ENCODE peak calls at places on chromosome 17, in six cellular contexts. Y is choroid plexus epithelial cell, O is dorsolateral prefrontal cortex, Q is kidney, G is left ventricle myocardium inferior, X is osteocyte. R is an unnamed sample.

GRCh38 chr17:48564200-48565023 is 13.7 kb downstream of the HOXB4 start:
- DNase-seq in Y (no peak), O (no peak), Q (peak; percentile 79), G (no peak), X (no peak), R (no peak)

GRCh38 chr17:45316271-45317112 is at the start of gene MAP3K14:
- DNase-seq in Y (peak; percentile 74), O (peak; percentile 49), Q (peak; percentile 94), G (peak; percentile 80), X (peak; percentile 92), R (peak; percentile 94)

GRCh38 chr17:9195961-9196668 is 174.8 kb downstream of the NTN1 start:
- DNase-seq in Y (no peak), O (no peak), Q (peak; percentile 53), G (no peak), X (no peak), R (no peak)

GRCh38 chr17:65811043-65811442 is 249.6 kb upstream of the AXIN2 start:
- DNase-seq in Y (no peak), O (no peak), Q (no peak), G (no peak), X (no peak), R (no peak)

GRCh38 chr17:15381707-15382106 is 40.3 kb upstream of the TEKT3 start:
- DNase-seq in Y (peak; percentile 21), O (no peak), Q (no peak), G (no peak), X (no peak), R (no peak)

GRCh38 chr17:6666077-6666521 is 14.5 kb downstream of the C17orf100 start:
- DNase-seq in Y (peak; percentile 92), O (peak; percentile 72), Q (peak; percentile 86), G (peak; percentile 60), X (no peak), R (no peak)

GRCh38 chr17:48500435-48501426 is 30.1 kb downstream of the HOXB1 start:
- DNase-seq in Y (no peak), O (no peak), Q (no peak), G (no peak), X (no peak), R (no peak)

GRCh38 chr17:2511138-2511461 is 588 bp downstream of the METTL16 start:
- DNase-seq in Y (no peak), O (no peak), Q (no peak), G (no peak), X (no peak), R (no peak)

GRCh38 chr17:65055708-65056638 is 567 bp downstream of the GNA13 start:
- DNase-seq in Y (peak; percentile 30), O (peak; percentile 67), Q (peak; percentile 90), G (peak; percentile 63), X (no peak), R (no peak)

GRCh38 chr17:3857261-3858105 is 11.4 kb upstream of the NCBP3 start:
- DNase-seq in Y (no peak), O (no peak), Q (peak; percentile 55), G (no peak), X (no peak), R (no peak)
- TF ChIP-seq CTCF in Y (no peak), O (no peak), Q (no peak), G (no peak), X (no peak), R (no peak)

DNA sequence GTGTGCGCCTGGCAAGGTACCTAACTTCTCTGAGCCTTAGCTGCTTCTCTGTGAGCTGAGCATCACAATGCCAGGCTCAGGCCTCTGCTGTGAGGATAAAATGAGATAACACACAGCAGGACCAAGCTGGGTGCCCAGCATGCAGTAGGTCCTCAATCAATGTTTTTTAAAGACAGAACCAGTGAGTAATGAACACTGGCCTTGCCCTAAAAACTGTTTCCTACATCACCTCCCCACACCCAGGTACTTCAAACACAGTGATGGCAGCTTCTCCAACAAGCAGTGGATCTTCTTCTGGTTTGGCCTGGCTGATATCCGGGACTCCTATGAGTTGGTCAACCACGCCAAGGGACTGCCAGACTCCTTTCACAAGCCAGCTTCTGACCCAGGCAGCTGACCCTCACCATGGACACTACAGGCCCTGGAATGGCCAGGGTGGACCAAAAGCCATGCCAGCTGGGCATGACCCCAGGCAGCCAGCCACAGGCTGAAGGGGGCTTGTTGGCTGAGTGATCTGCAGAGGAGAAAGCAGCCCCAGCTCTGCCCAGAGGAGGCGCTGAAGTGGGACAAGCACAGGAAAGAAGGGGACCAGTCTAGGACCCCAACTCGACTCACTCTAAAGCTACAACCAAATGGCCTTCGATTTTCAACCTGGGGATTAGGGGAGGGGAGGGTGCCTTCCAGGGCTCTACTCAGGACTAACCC is 3.9 kb downstream of the NAGS start:
- DNase-seq in Y (no peak), O (no peak), Q (peak; percentile 61), G (no peak), X (no peak), R (no peak)
- TF ChIP-seq CTCF in Y (peak; percentile 6), O (no peak), Q (no peak), G (no peak), X (no peak), R (no peak)

DNA sequence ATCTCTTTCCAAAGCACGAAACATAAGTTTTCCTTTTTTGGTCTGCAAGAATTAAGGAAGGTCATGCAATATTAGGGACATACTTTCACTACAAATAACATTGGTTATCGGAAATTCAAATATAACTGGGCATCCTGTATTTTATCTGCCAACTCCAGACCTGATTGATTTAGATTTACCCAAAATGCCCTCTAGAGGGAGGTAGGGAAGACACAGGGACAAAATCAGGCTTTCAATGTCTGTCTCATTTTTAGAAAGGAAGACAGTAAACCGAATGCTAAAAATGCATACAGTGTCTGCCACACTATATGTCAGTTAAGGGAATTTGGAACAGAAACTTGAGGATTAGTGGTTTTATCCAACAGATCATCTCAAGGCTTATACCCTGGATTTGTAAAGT is 161.7 kb upstream of the SOX9 start:
- DNase-seq in Y (peak; percentile 42), O (no peak), Q (no peak), G (no peak), X (no peak), R (no peak)
- TF ChIP-seq CTCF in Y (peak; percentile 69), O (peak; percentile 29), Q (no peak), G (peak; percentile 45), X (peak; percentile 55), R (peak; percentile 77)

GRCh38 chr17:40430272-40431230 is 12.7 kb upstream of the IGFBP4 start:
- DNase-seq in Y (no peak), O (no peak), Q (no peak), G (no peak), X (no peak), R (peak; percentile 54)

GRCh38 chr17:40431231-40431602 is 12.0 kb upstream of the IGFBP4 start:
- DNase-seq in Y (no peak), O (no peak), Q (no peak), G (no peak), X (no peak), R (peak; percentile 36)

GRCh38 chr17:40436631-40437030 is 6.6 kb upstream of the IGFBP4 start:
- DNase-seq in Y (no peak), O (no peak), Q (no peak), G (no peak), X (no peak), R (no peak)

GRCh38 chr17:40432864-40433528 is 10.3 kb upstream of the IGFBP4 start:
- DNase-seq in Y (peak; percentile 70), O (no peak), Q (peak; percentile 87), G (peak; percentile 38), X (no peak), R (no peak)

GRCh38 chr17:40433551-40434384 is 9.5 kb upstream of the IGFBP4 start:
- DNase-seq in Y (peak; percentile 31), O (no peak), Q (no peak), G (no peak), X (no peak), R (peak; percentile 48)
- TF ChIP-seq CTCF in Y (peak; percentile 70), O (peak; percentile 24), Q (peak; percentile 44), G (peak; percentile 58), X (peak; percentile 54), R (peak; percentile 68)

GRCh38 chr17:71423871-71424546 is 696.8 kb upstream of the SOX9 start:
- DNase-seq in Y (peak; percentile 52), O (no peak), Q (no peak), G (no peak), X (no peak), R (no peak)
- TF ChIP-seq CTCF in Y (peak; percentile 7), O (no peak), Q (no peak), G (no peak), X (no peak), R (no peak)

GRCh38 chr17:81695801-81696200 is 7.4 kb upstream of the MRPL12 start:
- DNase-seq in Y (no peak), O (no peak), Q (no peak), G (no peak), X (no peak), R (no peak)

GRCh38 chr17:81691196-81691595 is 7.4 kb downstream of the HGS start:
- DNase-seq in Y (no peak), O (no peak), Q (peak; percentile 71), G (no peak), X (no peak), R (no peak)

GRCh38 chr17:81694810-81695209 is 8.4 kb upstream of the MRPL12 start:
- DNase-seq in Y (no peak), O (no peak), Q (no peak), G (no peak), X (no peak), R (no peak)

GRCh38 chr17:81691608-81692007 is 7.8 kb downstream of the HGS start:
- DNase-seq in Y (no peak), O (no peak), Q (no peak), G (no peak), X (no peak), R (no peak)

DNA sequence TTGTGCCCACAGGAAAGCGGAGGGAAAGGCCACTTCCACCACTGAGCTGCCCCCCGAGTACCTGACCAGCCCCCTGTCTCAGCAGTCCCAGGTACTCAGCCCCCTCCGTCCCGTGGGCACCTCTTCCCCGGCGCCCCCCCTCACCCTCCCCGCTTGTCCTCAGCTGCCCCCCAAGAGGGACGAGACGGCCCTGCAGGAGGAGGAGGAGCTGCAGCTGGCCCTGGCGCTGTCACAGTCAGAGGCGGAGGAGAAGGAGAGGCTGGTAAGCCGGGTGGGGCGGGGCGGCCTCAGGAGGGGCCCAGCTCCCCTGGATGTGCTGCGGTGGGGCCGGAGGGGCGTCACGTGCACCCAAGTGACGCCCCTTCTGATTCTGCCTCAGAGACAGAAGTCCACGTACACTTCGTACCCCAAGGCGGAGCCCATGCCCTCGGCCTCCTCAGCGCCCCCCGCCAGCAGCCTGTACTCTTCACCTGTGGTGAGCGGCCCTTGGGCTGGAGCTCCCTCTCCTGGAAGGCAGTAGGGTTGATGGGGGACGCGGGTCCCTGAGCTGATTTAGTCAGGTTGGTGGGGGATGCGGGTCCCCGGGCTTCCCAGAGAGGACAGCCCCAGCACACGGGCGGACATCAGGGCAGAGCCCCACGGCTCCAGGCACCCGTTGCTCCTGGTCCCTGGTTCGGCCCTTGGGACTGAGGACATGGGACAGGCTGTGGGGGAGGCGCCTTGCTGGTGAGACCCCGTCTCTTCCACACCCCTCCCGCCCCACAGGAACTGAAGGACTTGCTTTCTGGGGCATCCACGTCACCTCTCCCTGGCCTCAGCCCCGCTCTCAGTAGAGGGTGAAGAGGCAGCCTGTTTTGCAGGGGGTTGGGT is 9.4 kb upstream of the MRPL12 start:
- DNase-seq in Y (no peak), O (no peak), Q (no peak), G (no peak), X (no peak), R (no peak)
- TF ChIP-seq CTCF in Y (peak; percentile 24), O (no peak), Q (no peak), G (no peak), X (no peak), R (peak; percentile 28)

R was measured in chondrocyte.